ENCODE peak calls at places on chromosomes 16 and 17, in four cellular contexts. One of them, this sample, is unnamed.
A peak's percentile ranks its signal among the peaks of the same experiment; 100 is the strongest.

GRCh38 chr17:16023881-16024280 is 24.3 kb downstream of the TTC19 start:
- DNase-seq in H1: no peak
- DNase-seq in mesendoderm: no peak
- DNase-seq in IMR-90: no peak
- DNase-seq in this sample: no peak

GRCh38 chr17:38733315-38734234 is 3.4 kb downstream of the CISD3 start:
- DNase-seq in mesendoderm: peak; percentile 62
- DNase-seq in H1: no peak
- DNase-seq in IMR-90: no peak
- DNase-seq in this sample: peak; percentile 70

GRCh38 chr17:34644941-34645550 is 65.7 kb downstream of the TMEM132E start:
- DNase-seq in mesendoderm: no peak
- DNase-seq in IMR-90: no peak
- DNase-seq in H1: no peak
- DNase-seq in this sample: no peak

GRCh38 chr16:66924527-66925321 is 611 bp downstream of the RRAD start:
- DNase-seq in mesendoderm: peak; percentile 43
- DNase-seq in IMR-90: no peak
- DNase-seq in H1: no peak
- DNase-seq in this sample: peak; percentile 77

GRCh38 chr16:6605490-6605889 is 727.2 kb upstream of the RBFOX1 start:
- DNase-seq in H1: no peak
- DNase-seq in IMR-90: no peak
- DNase-seq in mesendoderm: no peak
- DNase-seq in this sample: no peak

GRCh38 chr17:47813512-47814031 is 8.0 kb downstream of the OSBPL7 start:
- DNase-seq in mesendoderm: no peak
- DNase-seq in H1: no peak
- DNase-seq in IMR-90: no peak
- DNase-seq in this sample: no peak

GRCh38 chr16:18936727-18937340 is 10.6 kb upstream of the SMG1 start:
- DNase-seq in H1: no peak
- DNase-seq in mesendoderm: no peak
- DNase-seq in IMR-90: no peak
- DNase-seq in this sample: no peak

GRCh38 chr16:29876186-29876577 is 13.2 kb upstream of the CDIPT start:
- DNase-seq in mesendoderm: peak; percentile 29
- DNase-seq in IMR-90: no peak
- DNase-seq in H1: peak; percentile 49
- DNase-seq in this sample: peak; percentile 89

GRCh38 chr17:57747221-57748017 is 2.3 kb upstream of the CCDC182 start:
- DNase-seq in IMR-90: peak; percentile 73
- DNase-seq in H1: no peak
- DNase-seq in mesendoderm: peak; percentile 68
- DNase-seq in this sample: no peak

GRCh38 chr17:42087042-42087701 is 11.1 kb downstream of the ZNF385C start:
- DNase-seq in H1: no peak
- DNase-seq in mesendoderm: no peak
- DNase-seq in IMR-90: no peak
- DNase-seq in this sample: no peak

GRCh38 chr17:72978593-72979218 is 113.8 kb downstream of the SLC39A11 start:
- DNase-seq in H1: no peak
- DNase-seq in IMR-90: no peak
- DNase-seq in mesendoderm: no peak
- DNase-seq in this sample: no peak

GRCh38 chr16:24838554-24839266 is 7.1 kb upstream of the SLC5A11 start:
- DNase-seq in H1: no peak
- DNase-seq in mesendoderm: no peak
- DNase-seq in IMR-90: peak; percentile 70
- DNase-seq in this sample: no peak

GRCh38 chr17:50768348-50768761 is 1.0 kb upstream of the ANKRD40CL start:
- DNase-seq in IMR-90: no peak
- DNase-seq in H1: no peak
- DNase-seq in mesendoderm: no peak
- DNase-seq in this sample: peak; percentile 50

GRCh38 chr17:70059649-70060048 is 15.4 kb upstream of the KCNJ16 start:
- DNase-seq in mesendoderm: no peak
- DNase-seq in H1: no peak
- DNase-seq in IMR-90: no peak
- DNase-seq in this sample: no peak

GRCh38 chr17:48373882-48374281 is 56.1 kb downstream of the SKAP1 start:
- DNase-seq in mesendoderm: no peak
- DNase-seq in H1: no peak
- DNase-seq in IMR-90: no peak
- DNase-seq in this sample: no peak

GRCh38 chr17:42285346-42286050 is 2.8 kb upstream of the STAT5A start:
- DNase-seq in IMR-90: no peak
- DNase-seq in mesendoderm: no peak
- DNase-seq in H1: no peak
- DNase-seq in this sample: peak; percentile 16

GRCh38 chr16:27761816-27762215 is 211.9 kb downstream of the KATNIP start:
- DNase-seq in mesendoderm: no peak
- DNase-seq in IMR-90: no peak
- DNase-seq in H1: no peak
- DNase-seq in this sample: no peak

GRCh38 chr17:30290077-30290476 is 1.7 kb downstream of the BLMH start:
- DNase-seq in mesendoderm: no peak
- DNase-seq in IMR-90: no peak
- DNase-seq in H1: no peak
- DNase-seq in this sample: no peak

GRCh38 chr17:1203967-1204291 is 24.1 kb upstream of the ABR start:
- DNase-seq in IMR-90: no peak
- DNase-seq in H1: no peak
- DNase-seq in mesendoderm: no peak
- DNase-seq in this sample: no peak

GRCh38 chr17:1206016-1206787 is 26.4 kb upstream of the ABR start:
- DNase-seq in H1: no peak
- DNase-seq in IMR-90: no peak
- DNase-seq in mesendoderm: no peak
- DNase-seq in this sample: no peak

GRCh38 chr17:1203111-1203966 is 23.6 kb upstream of the ABR start:
- DNase-seq in H1: no peak
- DNase-seq in IMR-90: peak; percentile 51
- DNase-seq in mesendoderm: peak; percentile 79
- DNase-seq in this sample: peak; percentile 92

GRCh38 chr17:1211287-1211686 is 31.5 kb upstream of the ABR start:
- DNase-seq in IMR-90: no peak
- DNase-seq in mesendoderm: no peak
- DNase-seq in H1: no peak
- DNase-seq in this sample: no peak

DNA sequence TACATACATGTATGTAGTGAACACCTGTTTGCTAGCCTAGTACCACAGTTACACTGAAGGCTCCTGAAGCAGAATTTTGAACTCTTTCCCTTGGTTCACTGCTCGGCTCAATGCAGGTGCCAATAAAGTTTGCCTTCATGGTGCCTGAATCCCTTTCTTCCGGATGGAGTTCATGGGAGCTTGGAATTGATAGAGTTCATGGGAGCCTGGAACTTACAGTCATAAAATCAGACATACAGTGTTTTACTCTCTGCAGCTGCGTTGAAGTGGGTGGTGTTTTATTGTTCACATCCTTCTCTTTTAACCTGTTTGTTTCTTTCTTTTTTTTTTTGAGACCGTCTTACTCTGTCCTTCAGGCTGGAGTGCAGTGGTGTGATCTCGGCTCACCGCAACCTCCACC is 29.2 kb upstream of the ABR start:
- DNase-seq in mesendoderm: no peak
- DNase-seq in H1: no peak
- DNase-seq in IMR-90: no peak
- DNase-seq in this sample: no peak
- H3K56ac ChIP-seq in mesendoderm: no peak overlapping the region
- H3K56ac ChIP-seq in H1: no peak overlapping the region
- H3K56ac ChIP-seq in IMR-90: no peak overlapping the region
- H3K56ac ChIP-seq in this sample: no peak overlapping the region

GRCh38 chr16:90047714-90048346 is 28.6 kb upstream of the DBNDD1 start:
- DNase-seq in mesendoderm: no peak
- DNase-seq in H1: no peak
- DNase-seq in IMR-90: no peak
- DNase-seq in this sample: peak; percentile 52

GRCh38 chr16:90046122-90046970 is 27.1 kb upstream of the DBNDD1 start:
- DNase-seq in mesendoderm: peak; percentile 61
- DNase-seq in IMR-90: no peak
- DNase-seq in H1: peak; percentile 39
- DNase-seq in this sample: peak; percentile 96

GRCh38 chr16:90048347-90048722 is 28.8 kb downstream of the PRDM7 start:
- DNase-seq in IMR-90: no peak
- DNase-seq in mesendoderm: no peak
- DNase-seq in H1: no peak
- DNase-seq in this sample: no peak

GRCh38 chr16:90048737-90049330 is 28.3 kb downstream of the PRDM7 start:
- DNase-seq in H1: no peak
- DNase-seq in mesendoderm: no peak
- DNase-seq in IMR-90: no peak
- DNase-seq in this sample: no peak

DNA sequence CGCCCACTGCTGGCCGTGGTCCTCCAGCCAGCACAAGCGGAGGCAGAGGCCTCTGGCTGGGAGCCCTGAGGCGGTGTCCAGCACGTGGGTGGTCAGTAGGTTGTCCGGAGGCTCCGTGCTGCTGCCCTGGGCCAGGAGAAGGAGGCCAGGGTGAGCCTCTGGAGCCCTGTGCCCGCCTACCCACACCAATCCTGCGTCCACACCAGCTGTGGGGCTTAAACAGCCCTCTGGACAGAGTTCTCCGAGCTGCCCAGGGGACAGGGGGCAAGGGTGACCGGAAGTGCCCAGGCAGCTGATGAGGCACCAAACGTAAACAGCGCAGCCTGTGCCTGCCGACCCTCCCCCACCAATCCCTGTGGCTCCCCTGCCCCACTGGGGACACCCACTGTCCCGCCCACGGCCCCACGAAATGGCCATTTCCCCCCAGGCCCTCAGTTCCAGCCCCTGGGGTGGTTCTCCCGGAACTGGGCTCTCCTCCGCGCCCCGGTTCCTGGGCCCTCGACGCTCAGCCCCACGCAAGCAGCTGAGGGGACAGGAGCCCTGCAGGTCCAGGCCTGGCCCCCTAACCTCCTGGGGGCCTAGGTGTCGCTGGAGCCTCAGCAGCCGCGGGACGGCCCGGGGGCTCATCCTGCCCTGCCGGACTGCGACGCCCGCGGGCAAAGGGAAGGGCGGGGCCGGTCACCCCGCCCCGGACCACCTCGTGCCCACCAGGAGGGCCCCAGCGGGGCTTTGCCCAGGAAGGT is 27.9 kb upstream of the DBNDD1 start:
- DNase-seq in IMR-90: peak; percentile 58
- DNase-seq in H1: no peak
- DNase-seq in mesendoderm: no peak
- DNase-seq in this sample: peak; percentile 55
- H2BK120ac ChIP-seq in IMR-90: peak overlapping the region; percentile 12
- H2BK120ac ChIP-seq in H1: no peak overlapping the region
- H2BK120ac ChIP-seq in mesendoderm: no peak overlapping the region
- H2BK120ac ChIP-seq in this sample: no peak overlapping the region

GRCh38 chr16:78976212-78976611 is 624.3 kb downstream of the MAF start:
- DNase-seq in H1: no peak
- DNase-seq in IMR-90: no peak
- DNase-seq in mesendoderm: no peak
- DNase-seq in this sample: no peak
- H3K56ac ChIP-seq in H1: no peak overlapping the region
- H3K56ac ChIP-seq in IMR-90: no peak overlapping the region
- H3K56ac ChIP-seq in mesendoderm: no peak overlapping the region
- H3K56ac ChIP-seq in this sample: no peak overlapping the region

GRCh38 chr16:70697601-70698170 is 11.8 kb upstream of the MTSS2 start:
- DNase-seq in mesendoderm: peak; percentile 22
- DNase-seq in H1: no peak
- DNase-seq in IMR-90: no peak
- DNase-seq in this sample: no peak

GRCh38 chr16:70695351-70696070 is 9.7 kb upstream of the MTSS2 start:
- DNase-seq in mesendoderm: peak; percentile 77
- DNase-seq in H1: no peak
- DNase-seq in IMR-90: no peak
- DNase-seq in this sample: no peak

GRCh38 chr16:70696952-70697600 is 11.2 kb upstream of the MTSS2 start:
- DNase-seq in IMR-90: no peak
- DNase-seq in H1: no peak
- DNase-seq in mesendoderm: peak; percentile 60
- DNase-seq in this sample: no peak

GRCh38 chr16:70694517-70695218 is 8.8 kb upstream of the MTSS2 start:
- DNase-seq in IMR-90: no peak
- DNase-seq in mesendoderm: no peak
- DNase-seq in H1: no peak
- DNase-seq in this sample: no peak

DNA sequence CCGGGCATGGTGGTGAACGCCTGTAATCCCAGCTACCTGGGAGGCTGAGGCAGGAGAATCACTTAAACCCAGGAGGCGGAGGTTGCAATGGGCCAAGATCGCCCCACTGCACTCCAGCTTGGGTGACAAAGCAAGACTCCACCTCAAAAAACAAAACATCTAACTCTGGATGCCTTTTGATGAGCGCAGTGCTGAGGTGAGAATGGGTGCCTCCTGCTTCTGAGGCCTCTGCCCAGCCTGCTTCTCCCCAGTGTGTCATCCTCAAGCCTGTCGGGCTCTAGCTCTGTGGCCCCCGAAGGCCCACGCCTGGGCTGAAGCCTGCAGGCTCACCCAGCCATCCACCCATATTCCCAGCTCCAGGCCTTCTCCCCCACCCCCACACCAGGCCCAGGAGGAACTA is 10.5 kb upstream of the MTSS2 start:
- DNase-seq in mesendoderm: no peak
- DNase-seq in IMR-90: no peak
- DNase-seq in H1: no peak
- DNase-seq in this sample: no peak
- H2BK120ac ChIP-seq in mesendoderm: no peak overlapping the region
- H2BK120ac ChIP-seq in IMR-90: peak overlapping the region; percentile 32
- H2BK120ac ChIP-seq in H1: no peak overlapping the region
- H2BK120ac ChIP-seq in this sample: no peak overlapping the region

GRCh38 chr17:82127704-82128103 is 29.7 kb upstream of the FASN start:
- DNase-seq in mesendoderm: no peak
- DNase-seq in IMR-90: no peak
- DNase-seq in H1: no peak
- DNase-seq in this sample: no peak

GRCh38 chr17:82129095-82129494 is 31.1 kb upstream of the FASN start:
- DNase-seq in mesendoderm: no peak
- DNase-seq in IMR-90: no peak
- DNase-seq in H1: no peak
- DNase-seq in this sample: no peak

GRCh38 chr17:82126479-82127314 is 28.7 kb upstream of the FASN start:
- DNase-seq in IMR-90: no peak
- DNase-seq in H1: no peak
- DNase-seq in mesendoderm: no peak
- DNase-seq in this sample: no peak

GRCh38 chr17:82127315-82127595 is 29.2 kb upstream of the FASN start:
- DNase-seq in H1: no peak
- DNase-seq in mesendoderm: no peak
- DNase-seq in IMR-90: no peak
- DNase-seq in this sample: no peak

GRCh38 chr17:82128287-82128686 is 30.3 kb upstream of the FASN start:
- DNase-seq in IMR-90: no peak
- DNase-seq in mesendoderm: no peak
- DNase-seq in H1: no peak
- DNase-seq in this sample: no peak
- H3K56ac ChIP-seq in IMR-90: no peak overlapping the region
- H3K56ac ChIP-seq in mesendoderm: no peak overlapping the region
- H3K56ac ChIP-seq in H1: no peak overlapping the region
- H3K56ac ChIP-seq in this sample: no peak overlapping the region

DNA sequence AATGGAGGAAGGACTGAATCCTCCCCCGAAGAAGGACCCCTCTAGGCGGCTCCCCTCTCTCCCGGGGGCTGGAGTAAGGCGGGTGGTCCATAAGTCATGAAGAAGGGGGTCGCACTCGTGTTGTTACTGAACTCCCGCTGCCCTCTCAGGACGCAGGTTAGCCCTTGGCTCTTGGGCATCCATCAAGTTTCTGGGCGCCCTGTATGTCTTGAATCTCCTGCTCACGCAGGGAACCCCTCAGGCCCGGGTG is 916 bp downstream of the TRAF4 start:
- DNase-seq in H1: no peak
- DNase-seq in IMR-90: no peak
- DNase-seq in mesendoderm: no peak
- DNase-seq in this sample: peak; percentile 39
- H2BK120ac ChIP-seq in H1: no peak overlapping the region
- H2BK120ac ChIP-seq in IMR-90: peak overlapping the region; percentile 28
- H2BK120ac ChIP-seq in mesendoderm: no peak overlapping the region
- H2BK120ac ChIP-seq in this sample: peak overlapping the region; percentile 93